ENCODE peak calls at places on chromosome 5, in nine cellular contexts. P is tibial nerve; Q is AG04449; O is CD8-positive, alpha-beta memory T cell; W is iPS DF 6.9; A is psoas muscle; J is dorsolateral prefrontal cortex; I is lung; K is fibroblast of lung. U is an unnamed sample.

GRCh38 chr5:139725073-139725830 is 70.4 kb upstream of the PSD2 start:
- DNase-seq in I (no peak), Q (no peak), W (no peak), P (no peak), J (no peak), O (no peak), K (peak), A (peak), U (peak)

GRCh38 chr5:37777472-37778135 is 62.2 kb downstream of the GDNF start:
- DNase-seq in A (no peak), W (no peak), Q (no peak), P (no peak), I (no peak), J (no peak), O (no peak), K (peak), U (no peak)

GRCh38 chr5:95809414-95809960 is 13.0 kb downstream of the GLRX start:
- DNase-seq in O (no peak), I (no peak), Q (no peak), W (no peak), A (no peak), P (no peak), J (no peak), K (peak), U (peak)

GRCh38 chr5:136192526-136193395 is at the start of gene SMIM32:
- DNase-seq in W (no peak), I (no peak), P (no peak), Q (no peak), J (no peak), O (no peak), A (peak), K (peak), U (no peak)

GRCh38 chr5:42268630-42269029 is 154.6 kb upstream of the GHR start:
- DNase-seq in J (no peak), O (no peak), I (no peak), K (peak), W (no peak), Q (peak), A (no peak), P (no peak), U (peak)

GRCh38 chr5:109325456-109325855 is 84.3 kb downstream of the PJA2 start:
- DNase-seq in A (no peak), K (no peak), I (no peak), J (no peak), W (no peak), O (no peak), P (no peak), Q (no peak), U (no peak)

GRCh38 chr5:106399381-106399780 is 1271.4 kb downstream of the EFNA5 start:
- DNase-seq in Q (no peak), W (no peak), K (peak), J (no peak), A (no peak), I (no peak), O (no peak), P (no peak), U (peak)

GRCh38 chr5:123094919-123095693 is 6.1 kb downstream of the PRDM6 start:
- DNase-seq in I (no peak), W (no peak), O (no peak), Q (no peak), P (no peak), K (no peak), A (no peak), J (no peak), U (no peak)

GRCh38 chr5:154967419-154968024 is 26.6 kb downstream of the MRPL22 start:
- DNase-seq in A (no peak), I (no peak), P (no peak), J (no peak), Q (no peak), W (peak), K (no peak), O (no peak), U (peak)

GRCh38 chr5:13664377-13664776 is 280.1 kb downstream of the DNAH5 start:
- DNase-seq in J (no peak), W (no peak), O (no peak), K (peak), P (no peak), I (no peak), Q (peak), A (no peak), U (peak)

GRCh38 chr5:80960531-80961375 is 590 bp downstream of the RASGRF2 start:
- DNase-seq in J (peak), A (peak), K (peak), W (no peak), P (peak), O (peak), I (peak), Q (no peak), U (no peak)

GRCh38 chr5:96601200-96601599 is 61.0 kb upstream of the CAST start:
- DNase-seq in A (no peak), W (no peak), Q (no peak), K (no peak), J (no peak), O (no peak), I (no peak), P (no peak), U (no peak)

GRCh38 chr5:149666212-149666852 is 63.8 kb upstream of the PPARGC1B start:
- DNase-seq in P (no peak), W (no peak), I (no peak), A (no peak), O (no peak), J (no peak), K (peak), Q (no peak), U (peak)

GRCh38 chr5:107937198-107937597 is 266.5 kb upstream of the EFNA5 start:
- DNase-seq in O (no peak), K (no peak), I (no peak), A (no peak), Q (no peak), P (no peak), J (no peak), W (no peak), U (no peak)

GRCh38 chr5:148938535-148938907 is 112.1 kb downstream of the ADRB2 start:
- DNase-seq in Q (no peak), I (no peak), J (no peak), W (no peak), P (no peak), A (no peak), O (no peak), K (no peak), U (no peak)

GRCh38 chr5:91101777-91102379 is 281.2 kb downstream of the ARRDC3 start:
- DNase-seq in P (peak), W (peak), O (peak), A (peak), J (peak), I (peak), Q (no peak), K (peak), U (peak)

GRCh38 chr5:66959668-66960067 is 236.9 kb downstream of the CD180 start:
- DNase-seq in W (no peak), K (peak), P (no peak), O (no peak), I (no peak), J (no peak), A (no peak), Q (no peak), U (peak)

GRCh38 chr5:145295236-145295635 is 539.9 kb downstream of the PRELID2 start:
- DNase-seq in I (no peak), J (no peak), K (no peak), P (no peak), Q (no peak), A (no peak), W (no peak), O (no peak), U (peak)

GRCh38 chr5:116864157-116864837 is 289.7 kb upstream of the SEMA6A start:
- DNase-seq in J (no peak), A (no peak), P (no peak), Q (no peak), O (no peak), K (peak), W (peak), I (no peak), U (no peak)
- H3K4me3 ChIP-seq in J (no peak), A (no peak), P (no peak), Q (no peak), O (no peak), K (no peak), W (no peak), I (no peak), U (no peak)

DNA sequence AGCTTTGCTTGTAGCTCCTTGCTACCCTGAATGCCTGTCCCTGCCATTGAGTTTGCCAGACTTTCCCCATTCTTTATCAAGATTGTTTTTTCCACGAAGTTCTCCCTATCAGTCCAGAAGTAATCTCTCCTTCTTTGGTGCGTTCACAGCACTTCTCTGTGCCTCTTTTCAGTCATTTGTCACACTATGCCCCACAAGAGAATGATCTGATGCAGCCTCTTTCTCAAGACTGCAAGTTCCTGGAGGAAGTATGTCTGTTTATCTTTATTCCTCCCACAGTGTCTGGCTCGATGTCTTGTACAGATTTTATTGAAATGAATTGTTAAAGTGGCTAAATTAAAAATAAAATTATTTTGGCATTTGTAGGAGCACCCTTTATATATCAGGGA is 99.3 kb downstream of the CCDC192 start:
- DNase-seq in A (no peak), I (no peak), Q (no peak), O (no peak), K (peak), J (no peak), W (no peak), P (no peak), U (no peak)
- H3K4me3 ChIP-seq in A (no peak), I (no peak), Q (no peak), O (no peak), K (no peak), J (no peak), W (no peak), P (no peak), U (no peak)

GRCh38 chr5:1387059-1387755 is 42.3 kb upstream of the CLPTM1L start:
- DNase-seq in I (no peak), P (no peak), O (no peak), W (no peak), A (no peak), J (no peak), K (no peak), Q (no peak), U (no peak)

GRCh38 chr5:1386274-1386717 is 41.4 kb upstream of the CLPTM1L start:
- DNase-seq in K (peak), J (no peak), Q (no peak), P (no peak), I (peak), W (no peak), A (peak), O (peak), U (no peak)

GRCh38 chr5:1384521-1384920 is 39.6 kb upstream of the CLPTM1L start:
- DNase-seq in Q (no peak), P (no peak), I (no peak), J (no peak), K (no peak), W (no peak), A (no peak), O (no peak), U (no peak)

GRCh38 chr5:1383886-1384401 is 39.0 kb upstream of the CLPTM1L start:
- DNase-seq in J (no peak), Q (no peak), W (no peak), P (no peak), A (no peak), K (no peak), O (no peak), I (no peak), U (no peak)

GRCh38 chr5:1385395-1386273 is 40.7 kb upstream of the CLPTM1L start:
- DNase-seq in W (peak), K (peak), I (peak), O (peak), Q (no peak), A (peak), P (peak), J (peak), U (peak)
- H3K4me3 ChIP-seq in W (peak), K (peak), I (peak), O (peak), Q (peak), A (peak), P (peak), J (peak), U (peak)

GRCh38 chr5:73152411-73153388 is 20.3 kb upstream of the TMEM174 start:
- DNase-seq in I (no peak), P (no peak), K (no peak), W (no peak), O (no peak), J (no peak), A (no peak), Q (no peak), U (no peak)
- H3K4me3 ChIP-seq in I (no peak), P (no peak), K (no peak), W (no peak), O (no peak), J (no peak), A (no peak), Q (no peak), U (no peak)

DNA sequence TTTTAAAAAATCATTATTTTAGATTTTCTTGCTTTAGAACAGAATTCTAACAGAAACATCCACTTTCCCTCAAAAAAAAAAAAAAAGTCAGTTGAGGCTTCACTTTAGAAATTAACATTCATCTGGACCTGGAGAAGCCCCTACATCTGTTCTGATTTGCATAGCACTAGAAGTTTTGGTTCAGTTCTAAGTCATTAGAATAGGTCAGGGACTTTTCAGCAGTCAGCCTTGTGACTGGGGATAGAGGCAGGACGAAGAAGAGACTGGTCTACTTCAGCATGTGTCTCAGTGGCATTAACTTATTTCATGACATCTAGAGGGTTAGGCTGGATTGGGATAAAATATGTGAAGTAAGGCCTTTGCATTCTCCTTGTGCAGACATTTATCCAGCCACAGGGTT is 215.8 kb upstream of the DAB2 start:
- DNase-seq in I (no peak), Q (no peak), K (no peak), W (no peak), O (no peak), P (no peak), A (no peak), J (no peak), U (no peak)
- H3K4me3 ChIP-seq in I (no peak), Q (no peak), K (no peak), W (no peak), O (no peak), P (no peak), A (no peak), J (no peak), U (no peak)

GRCh38 chr5:177448244-177448950 is 1.8 kb downstream of the PRR7 start:
- DNase-seq in A (no peak), J (no peak), Q (no peak), P (no peak), W (no peak), I (no peak), O (no peak), K (no peak), U (no peak)
- H3K4me3 ChIP-seq in A (no peak), J (peak), Q (peak), P (no peak), W (no peak), I (no peak), O (no peak), K (no peak), U (no peak)

DNA sequence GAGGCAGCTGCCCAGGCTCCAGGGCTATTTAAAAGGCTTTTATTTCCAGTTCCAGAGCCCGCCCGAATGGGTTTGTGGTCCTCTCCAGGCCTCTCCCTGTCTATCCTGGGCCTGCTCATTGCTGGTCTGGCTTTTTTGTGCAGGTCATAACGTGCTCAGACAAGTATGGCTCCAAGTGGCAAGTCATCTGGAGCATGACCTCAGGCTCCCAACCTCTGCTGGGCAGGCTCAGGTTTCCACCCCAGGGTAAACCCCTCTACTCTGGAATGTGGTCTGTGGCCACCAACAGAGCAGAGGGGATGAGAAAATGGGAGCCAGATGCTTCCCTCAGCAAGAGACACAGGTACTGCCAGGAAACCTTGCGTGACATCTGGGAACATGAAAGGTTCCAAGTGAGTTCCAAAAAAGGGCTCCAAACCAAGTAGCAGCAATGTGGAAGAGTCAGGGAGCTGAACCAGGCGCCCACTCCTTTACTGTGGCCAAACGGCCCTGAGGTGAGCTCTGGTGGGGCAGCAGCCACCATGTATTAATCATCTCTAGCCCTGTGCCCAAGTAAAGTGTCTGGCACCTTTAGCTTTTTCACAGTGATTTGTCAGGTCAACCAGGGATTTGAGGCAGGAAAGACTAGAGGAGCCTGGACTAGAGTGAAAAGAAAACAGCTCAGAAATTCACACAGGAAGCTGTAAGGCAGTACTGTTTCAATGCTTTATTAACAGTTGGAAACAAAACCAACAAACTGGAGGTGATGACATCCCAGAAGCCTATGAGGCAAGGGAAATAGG is 25.6 kb downstream of the PCDHGC5 start:
- DNase-seq in I (no peak), P (peak), J (no peak), K (peak), Q (no peak), O (no peak), W (no peak), A (peak), U (peak)
- H3K4me3 ChIP-seq in I (no peak), P (no peak), J (no peak), K (no peak), Q (peak), O (no peak), W (no peak), A (peak), U (no peak)

GRCh38 chr5:40675396-40676133 is 4.2 kb upstream of the PTGER4 start:
- DNase-seq in P (no peak), A (no peak), Q (no peak), J (no peak), K (no peak), O (no peak), W (no peak), I (no peak), U (no peak)

GRCh38 chr5:40676643-40677333 is 2.9 kb upstream of the PTGER4 start:
- DNase-seq in O (no peak), Q (no peak), I (no peak), A (peak), P (no peak), J (no peak), K (peak), W (no peak), U (peak)

GRCh38 chr5:40678021-40678939 is 1.4 kb upstream of the PTGER4 start:
- DNase-seq in O (no peak), I (no peak), W (no peak), P (no peak), A (no peak), J (no peak), K (peak), Q (no peak), U (no peak)

GRCh38 chr5:40679071-40679997 is at the start of gene PTGER4:
- DNase-seq in I (peak), A (peak), O (peak), W (no peak), P (peak), J (peak), Q (no peak), K (peak), U (peak)

GRCh38 chr5:40677456-40677855 is 2.3 kb upstream of the PTGER4 start:
- DNase-seq in O (no peak), I (no peak), Q (no peak), J (no peak), K (no peak), A (no peak), P (no peak), W (no peak), U (no peak)
- H3K4me3 ChIP-seq in O (no peak), I (no peak), Q (no peak), J (no peak), K (peak), A (peak), P (no peak), W (no peak), U (peak)

U was measured in fibroblast of mammary gland.